ENCODE peak calls at places on chromosomes 5 and 9, in five cellular contexts. L is cardiac fibroblast, U is cardiac muscle cell, F is AG04450, K is A549. H is an unnamed sample.

GRCh38 chr5:145941096-145941676 is 4.8 kb downstream of the SH3RF2 start:
- DNase-seq in K (no peak), U (no peak), L (no peak), F (no peak), H (no peak)

GRCh38 chr9:17063535-17064135 is 71.2 kb upstream of the CNTLN start:
- DNase-seq in K (peak), U (peak), L (peak), F (peak), H (no peak)

GRCh38 chr5:132076202-132076830 is 2.7 kb downstream of the CSF2 start:
- DNase-seq in U (no peak), L (no peak), F (no peak), K (no peak), H (no peak)

GRCh38 chr5:142981886-142982820 is 212.0 kb downstream of the ARHGAP26 start:
- DNase-seq in F (peak), U (peak), K (no peak), L (peak), H (no peak)

GRCh38 chr5:108749130-108749861 is 1.6 kb downstream of the FER start:
- DNase-seq in L (no peak), F (peak), K (peak), U (no peak), H (no peak)

GRCh38 chr5:169777112-169777511 is 140.0 kb downstream of the DOCK2 start:
- DNase-seq in K (no peak), F (no peak), U (no peak), L (no peak), H (no peak)

GRCh38 chr5:76106149-76106548 is 23.0 kb downstream of the SV2C start:
- DNase-seq in L (no peak), F (no peak), U (no peak), K (no peak), H (no peak)

GRCh38 chr9:69279084-69279729 is 45.8 kb upstream of the ENTREP1 start:
- DNase-seq in K (no peak), L (no peak), F (no peak), U (no peak), H (no peak)

GRCh38 chr9:14278291-14278721 is 35.6 kb downstream of the NFIB start:
- DNase-seq in K (no peak), U (peak), F (no peak), L (peak), H (no peak)

GRCh38 chr5:109045710-109046109 is 298.0 kb downstream of the FER start:
- DNase-seq in U (peak), K (no peak), L (peak), F (no peak), H (no peak)

GRCh38 chr9:101399641-101399965 is 952 bp downstream of the ZNF189 start:
- DNase-seq in L (no peak), U (no peak), K (no peak), F (no peak), H (no peak)

GRCh38 chr5:148237795-148238194 is 530 bp upstream of the MARCOL start:
- DNase-seq in K (peak), F (no peak), U (no peak), L (no peak), H (no peak)

GRCh38 chr9:4689687-4690104 is 10.3 kb downstream of the CDC37L1 start:
- DNase-seq in F (no peak), L (no peak), U (no peak), K (no peak), H (no peak)

GRCh38 chr9:17462869-17463464 is 115.9 kb upstream of the SH3GL2 start:
- DNase-seq in F (peak), L (peak), K (peak), U (peak), H (no peak)

GRCh38 chr5:19853616-19854240 is 134.3 kb downstream of the CDH18 start:
- DNase-seq in L (peak), F (peak), U (peak), K (no peak), H (no peak)

GRCh38 chr5:15691536-15691935 is 191.6 kb downstream of the FBXL7 start:
- DNase-seq in K (no peak), U (peak), F (no peak), L (no peak), H (no peak)

GRCh38 chr9:91111876-91112275 is 249.8 kb downstream of the AUH start:
- DNase-seq in F (no peak), L (no peak), K (no peak), U (no peak), H (no peak)

GRCh38 chr5:151092750-151093149 is 11.9 kb upstream of the TNIP1 start:
- DNase-seq in F (no peak), L (peak), U (peak), K (no peak), H (no peak)

GRCh38 chr5:76397200-76397599 is 5.9 kb upstream of the IQGAP2 start:
- DNase-seq in U (no peak), K (no peak), L (no peak), F (no peak), H (no peak)

GRCh38 chr5:167466992-167467391 is 824.5 kb upstream of the WWC1 start:
- DNase-seq in F (no peak), K (no peak), U (no peak), L (no peak), H (no peak)

GRCh38 chr9:122221223-122221811 is 7.4 kb downstream of the LHX6 start:
- DNase-seq in U (no peak), F (no peak), K (no peak), L (no peak), H (no peak)

GRCh38 chr9:34454571-34455065 is 3.8 kb downstream of the FAM219A start:
- DNase-seq in U (peak), F (no peak), K (peak), L (peak), H (no peak)
- TF ChIP-seq CTCF in U (peak), F (peak), K (no peak), L (peak), H (no peak)

DNA sequence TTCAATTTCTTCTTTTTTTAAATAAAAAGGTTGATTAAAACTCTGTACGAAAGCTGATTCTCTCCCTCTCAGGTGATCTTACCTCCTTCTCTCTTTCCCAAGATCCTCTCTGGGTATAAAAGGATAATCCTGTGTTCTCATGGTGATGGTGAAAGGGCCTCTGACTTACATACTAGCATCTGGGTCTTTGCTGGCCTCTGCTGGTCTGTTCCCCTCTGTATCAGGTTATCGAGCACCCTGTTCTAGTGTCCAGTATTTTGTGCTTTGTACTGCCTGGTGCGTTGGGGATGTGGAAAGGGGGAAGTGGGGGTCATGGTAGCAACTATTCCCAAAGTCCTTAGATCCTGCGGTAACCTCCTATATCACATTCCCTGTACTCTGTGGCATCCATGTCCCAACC is 328.9 kb downstream of the NR2F1-AS1 start:
- DNase-seq in K (peak), L (peak), F (no peak), U (peak), H (no peak)
- TF ChIP-seq CTCF in K (no peak), L (peak), F (peak), U (no peak), H (no peak)

DNA sequence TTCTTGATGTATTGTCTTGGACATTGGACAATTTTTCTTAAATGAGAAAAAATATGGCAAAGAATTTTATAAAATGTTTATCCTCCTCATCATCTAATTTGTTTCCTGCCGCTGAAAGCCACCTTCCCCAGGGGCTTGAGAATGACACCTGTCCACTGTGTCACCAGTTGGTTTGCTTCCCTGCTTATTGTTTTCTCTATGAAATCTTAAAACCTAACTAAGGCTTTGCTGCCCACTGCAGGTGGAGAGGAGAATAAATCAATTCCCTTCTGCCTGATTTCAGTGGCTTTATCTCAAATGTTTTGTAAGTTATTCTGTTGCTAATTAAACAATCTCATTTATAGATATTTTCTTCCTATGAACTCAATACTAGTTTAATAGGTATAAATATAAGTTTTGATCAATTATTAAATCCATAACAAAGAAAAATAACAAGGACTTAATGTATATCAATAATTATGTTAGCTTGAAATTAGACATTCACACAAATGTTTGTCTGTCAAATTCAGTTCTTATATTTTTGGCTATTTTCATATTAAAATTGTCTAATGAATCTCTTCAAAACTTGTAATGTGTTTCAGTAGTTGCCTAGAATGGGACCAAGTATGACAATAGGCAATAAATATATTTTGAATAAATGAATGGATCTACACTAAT is 822.5 kb downstream of the PTPRD start:
- DNase-seq in F (no peak), K (peak), U (peak), L (peak), H (no peak)
- TF ChIP-seq CTCF in F (peak), K (peak), U (peak), L (peak), H (no peak)

GRCh38 chr5:159257629-159258283 is 5.3 kb upstream of the UBLCP1 start:
- DNase-seq in L (no peak), K (no peak), U (no peak), F (no peak), H (no peak)
- TF ChIP-seq CTCF in L (no peak), K (no peak), U (no peak), F (no peak), H (no peak)